ENCODE peak calls at places on chromosomes 16 and 17, in five cellular contexts. One of them, this sample, is unnamed.

GRCh38 chr16:35506018-35506897 is 2046.8 kb downstream of the TP53TG3F start:
- DNase-seq in HCT116: no peak
- DNase-seq in Panc1: no peak
- DNase-seq in K562: peak
- DNase-seq in spleen: no peak
- DNase-seq in this sample: no peak

GRCh38 chr17:68389041-68389440 is 68.3 kb downstream of the WIPI1 start:
- DNase-seq in HCT116: no peak
- DNase-seq in spleen: no peak
- DNase-seq in Panc1: no peak
- DNase-seq in K562: no peak
- DNase-seq in this sample: no peak

GRCh38 chr16:76035689-76036088 is 241.5 kb upstream of the CNTNAP4 start:
- DNase-seq in K562: no peak
- DNase-seq in spleen: no peak
- DNase-seq in HCT116: peak
- DNase-seq in Panc1: no peak
- DNase-seq in this sample: no peak

GRCh38 chr16:27762441-27762840 is 212.5 kb downstream of the KATNIP start:
- DNase-seq in Panc1: no peak
- DNase-seq in spleen: no peak
- DNase-seq in HCT116: peak
- DNase-seq in K562: no peak
- DNase-seq in this sample: no peak

GRCh38 chr16:10405386-10405939 is 19.6 kb downstream of the ATF7IP2 start:
- DNase-seq in spleen: no peak
- DNase-seq in Panc1: no peak
- DNase-seq in HCT116: no peak
- DNase-seq in K562: peak
- DNase-seq in this sample: no peak

GRCh38 chr17:36980281-36980761 is 31.6 kb downstream of the AATF start:
- DNase-seq in K562: no peak
- DNase-seq in spleen: no peak
- DNase-seq in HCT116: no peak
- DNase-seq in Panc1: no peak
- DNase-seq in this sample: no peak

GRCh38 chr17:59107306-59107670 is 608 bp upstream of the TRIM37 start:
- DNase-seq in K562: no peak
- DNase-seq in Panc1: no peak
- DNase-seq in spleen: no peak
- DNase-seq in HCT116: no peak
- DNase-seq in this sample: no peak

GRCh38 chr16:90057738-90058173 is 19.4 kb downstream of the PRDM7 start:
- DNase-seq in HCT116: peak
- DNase-seq in K562: peak
- DNase-seq in spleen: no peak
- DNase-seq in Panc1: no peak
- DNase-seq in this sample: no peak

GRCh38 chr16:67926181-67926742 is 5.4 kb downstream of the CTRL start:
- DNase-seq in spleen: peak
- DNase-seq in K562: no peak
- DNase-seq in Panc1: no peak
- DNase-seq in HCT116: no peak
- DNase-seq in this sample: no peak

GRCh38 chr17:902463-902862 is 77.1 kb downstream of the NXN start:
- DNase-seq in HCT116: no peak
- DNase-seq in Panc1: no peak
- DNase-seq in spleen: no peak
- DNase-seq in K562: no peak
- DNase-seq in this sample: no peak

DNA sequence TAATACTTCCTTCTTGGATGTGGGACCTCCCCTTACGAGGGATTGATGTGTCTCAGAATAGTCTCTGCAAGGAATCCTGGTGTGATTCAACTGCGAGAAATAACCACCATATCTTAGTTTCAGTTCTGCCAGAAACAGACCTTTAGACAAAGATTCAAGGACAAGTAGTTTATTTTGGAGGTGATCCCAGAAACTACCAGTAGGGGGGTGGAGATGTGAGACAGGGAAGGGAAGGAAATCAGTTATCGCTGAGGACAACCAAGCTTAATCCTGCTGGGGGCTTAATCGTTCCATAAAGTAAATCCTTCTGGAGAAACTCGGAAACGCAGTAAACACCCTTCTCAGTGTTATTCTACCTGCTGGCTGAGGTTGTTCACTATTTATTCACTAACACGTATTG is 5.0 kb upstream of the SDR42E1 start:
- DNase-seq in Panc1: no peak
- DNase-seq in HCT116: peak
- DNase-seq in spleen: no peak
- DNase-seq in K562: peak
- DNase-seq in this sample: no peak
- TF ChIP-seq POLR2AphosphoS5 in Panc1: no peak
- TF ChIP-seq POLR2AphosphoS5 in HCT116: no peak
- TF ChIP-seq POLR2AphosphoS5 in spleen: no peak
- TF ChIP-seq POLR2AphosphoS5 in K562: no peak
- TF ChIP-seq POLR2AphosphoS5 in this sample: no peak

GRCh38 chr17:55435408-55435807 is 13.8 kb upstream of the MMD start:
- DNase-seq in K562: no peak
- DNase-seq in spleen: no peak
- DNase-seq in Panc1: no peak
- DNase-seq in HCT116: no peak
- DNase-seq in this sample: no peak

GRCh38 chr17:55434721-55435120 is 13.1 kb upstream of the MMD start:
- DNase-seq in spleen: no peak
- DNase-seq in K562: no peak
- DNase-seq in HCT116: no peak
- DNase-seq in Panc1: no peak
- DNase-seq in this sample: no peak

GRCh38 chr17:55437165-55437605 is 15.6 kb upstream of the MMD start:
- DNase-seq in K562: no peak
- DNase-seq in spleen: no peak
- DNase-seq in HCT116: no peak
- DNase-seq in Panc1: no peak
- DNase-seq in this sample: no peak

GRCh38 chr17:55433629-55434422 is 12.2 kb upstream of the MMD start:
- DNase-seq in HCT116: no peak
- DNase-seq in K562: no peak
- DNase-seq in Panc1: no peak
- DNase-seq in spleen: no peak
- DNase-seq in this sample: no peak

GRCh38 chr17:55436224-55437164 is 14.9 kb upstream of the MMD start:
- DNase-seq in spleen: no peak
- DNase-seq in HCT116: no peak
- DNase-seq in K562: no peak
- DNase-seq in Panc1: no peak
- DNase-seq in this sample: no peak
- TF ChIP-seq POLR2AphosphoS5 in spleen: no peak
- TF ChIP-seq POLR2AphosphoS5 in HCT116: no peak
- TF ChIP-seq POLR2AphosphoS5 in K562: no peak
- TF ChIP-seq POLR2AphosphoS5 in Panc1: no peak
- TF ChIP-seq POLR2AphosphoS5 in this sample: no peak

GRCh38 chr16:57998992-57999365 is 1.5 kb downstream of the ZNF319 start:
- DNase-seq in HCT116: no peak
- DNase-seq in spleen: peak
- DNase-seq in Panc1: no peak
- DNase-seq in K562: no peak
- DNase-seq in this sample: no peak

GRCh38 chr16:57999366-57999970 is 1.0 kb downstream of the ZNF319 start:
- DNase-seq in spleen: no peak
- DNase-seq in K562: no peak
- DNase-seq in HCT116: no peak
- DNase-seq in Panc1: no peak
- DNase-seq in this sample: peak

GRCh38 chr16:57997528-57998265 is 2.8 kb downstream of the ZNF319 start:
- DNase-seq in spleen: peak
- DNase-seq in HCT116: no peak
- DNase-seq in Panc1: no peak
- DNase-seq in K562: no peak
- DNase-seq in this sample: no peak

GRCh38 chr16:57997176-57997527 is 3.3 kb downstream of the ZNF319 start:
- DNase-seq in HCT116: no peak
- DNase-seq in spleen: peak
- DNase-seq in Panc1: no peak
- DNase-seq in K562: no peak
- DNase-seq in this sample: no peak

DNA sequence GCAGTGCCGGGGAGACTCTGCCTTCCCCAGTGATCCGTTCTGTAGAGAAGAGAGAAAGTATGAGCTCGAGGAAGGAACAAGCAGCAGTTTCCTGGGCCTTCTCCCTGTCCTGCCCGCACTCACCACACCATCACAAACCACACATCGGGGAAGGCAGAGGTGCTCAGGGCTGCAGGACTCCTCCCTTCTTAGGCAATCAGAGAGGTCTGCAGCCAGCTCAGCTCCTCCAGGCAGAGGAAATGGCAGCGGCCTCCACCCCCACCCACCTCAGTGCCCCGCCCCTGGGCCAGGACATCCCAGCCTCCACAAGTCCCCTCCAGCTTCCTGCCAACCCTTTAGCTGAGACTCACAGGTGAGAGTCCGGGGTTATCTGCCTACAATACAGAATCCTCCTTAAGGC is 2.0 kb downstream of the ZNF319 start:
- DNase-seq in Panc1: no peak
- DNase-seq in HCT116: no peak
- DNase-seq in spleen: peak
- DNase-seq in K562: peak
- DNase-seq in this sample: no peak
- TF ChIP-seq POLR2AphosphoS5 in Panc1: no peak
- TF ChIP-seq POLR2AphosphoS5 in HCT116: no peak
- TF ChIP-seq POLR2AphosphoS5 in spleen: peak
- TF ChIP-seq POLR2AphosphoS5 in K562: no peak
- TF ChIP-seq POLR2AphosphoS5 in this sample: no peak

DNA sequence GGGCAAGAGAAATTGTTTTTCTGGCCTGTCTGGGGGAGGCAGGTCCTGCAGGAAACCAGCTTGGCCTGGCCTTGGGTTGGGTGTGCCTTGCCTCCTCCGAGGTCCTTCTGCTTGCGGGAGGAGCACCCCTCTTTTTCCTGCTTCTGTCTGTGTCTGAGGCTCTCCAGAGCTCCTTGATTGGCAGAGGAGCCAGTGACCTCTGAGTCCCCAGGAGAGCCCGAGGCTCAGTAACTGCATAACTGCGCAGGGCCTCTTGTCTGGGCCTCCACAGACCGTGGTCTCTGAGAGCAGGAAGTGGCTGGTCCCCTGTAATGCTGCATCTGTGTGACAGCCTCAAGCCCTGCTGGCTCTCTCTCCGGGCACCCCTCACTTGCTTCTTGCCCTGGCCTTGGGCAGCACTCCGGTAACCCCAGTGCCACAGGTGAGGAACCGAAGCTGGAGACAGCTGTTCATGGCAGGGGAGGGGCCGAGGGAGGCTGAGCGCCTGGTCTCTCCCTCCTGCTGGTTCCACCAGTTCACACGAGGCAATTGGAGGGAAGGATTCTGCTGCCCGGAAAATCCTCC is 1.6 kb downstream of the CAPN15 start:
- DNase-seq in K562: no peak
- DNase-seq in spleen: no peak
- DNase-seq in HCT116: no peak
- DNase-seq in Panc1: no peak
- DNase-seq in this sample: no peak
- TF ChIP-seq POLR2AphosphoS5 in K562: no peak
- TF ChIP-seq POLR2AphosphoS5 in spleen: peak
- TF ChIP-seq POLR2AphosphoS5 in HCT116: no peak
- TF ChIP-seq POLR2AphosphoS5 in Panc1: no peak
- TF ChIP-seq POLR2AphosphoS5 in this sample: no peak

GRCh38 chr17:2592974-2593845 is at the start of gene PAFAH1B1:
- DNase-seq in K562: peak
- DNase-seq in Panc1: no peak
- DNase-seq in HCT116: peak
- DNase-seq in spleen: peak
- DNase-seq in this sample: peak
- TF ChIP-seq POLR2AphosphoS5 in K562: peak
- TF ChIP-seq POLR2AphosphoS5 in Panc1: peak
- TF ChIP-seq POLR2AphosphoS5 in HCT116: peak
- TF ChIP-seq POLR2AphosphoS5 in spleen: peak
- TF ChIP-seq POLR2AphosphoS5 in this sample: peak